ENCODE peak calls at places on chromosomes 6 and 20, in five cellular contexts. G, B, P, X and O are unnamed samples.

GRCh38 chr6:158290659-158291058 is 21.6 kb upstream of the TULP4 start:
- DNase-seq in G (no peak), B (no peak), P (no peak), X (no peak), O (no peak)

GRCh38 chr20:10218536-10219451 is at the start of gene SNAP25:
- DNase-seq in G (peak; percentile 63), B (peak; percentile 81), P (peak; percentile 75), X (peak; percentile 65), O (peak; percentile 60)

GRCh38 chr20:62702886-62703852 is 5.5 kb upstream of the NTSR1 start:
- DNase-seq in G (no peak), B (peak; percentile 90), P (no peak), X (peak; percentile 96), O (peak; percentile 53)

GRCh38 chr6:146770965-146771735 is 172.4 kb downstream of the ADGB start:
- DNase-seq in G (no peak), B (no peak), P (no peak), X (peak; percentile 26), O (no peak)

GRCh38 chr6:29641430-29642213 is 8.6 kb upstream of the GABBR1 start:
- DNase-seq in G (no peak), B (no peak), P (no peak), X (no peak), O (no peak)

GRCh38 chr6:12903246-12903645 is 186.7 kb downstream of the PHACTR1 start:
- DNase-seq in G (no peak), B (no peak), P (no peak), X (no peak), O (no peak)

GRCh38 chr6:106535012-106535411 is 94.3 kb downstream of the RTN4IP1 start:
- DNase-seq in G (no peak), B (no peak), P (no peak), X (no peak), O (no peak)

GRCh38 chr6:93048381-93048780 is 371.0 kb downstream of the EPHA7 start:
- DNase-seq in G (no peak), B (no peak), P (no peak), X (no peak), O (no peak)

GRCh38 chr6:135703621-135704020 is 147.9 kb upstream of the PDE7B start:
- DNase-seq in G (no peak), B (no peak), P (no peak), X (no peak), O (no peak)

GRCh38 chr6:136791296-136792065 is 796 bp downstream of the MAP3K5 start:
- DNase-seq in G (no peak), B (peak; percentile 65), P (peak; percentile 53), X (peak; percentile 61), O (no peak)

GRCh38 chr20:53660078-53660909 is 66.7 kb upstream of the ZNF217 start:
- DNase-seq in G (no peak), B (peak; percentile 36), P (peak; percentile 47), X (peak; percentile 32), O (no peak)

GRCh38 chr6:22029169-22029568 is 267.7 kb downstream of the PRL start:
- DNase-seq in G (no peak), B (peak; percentile 35), P (no peak), X (no peak), O (no peak)

GRCh38 chr6:1346101-1346500 is 34.2 kb downstream of the FOXQ1 start:
- DNase-seq in G (no peak), B (no peak), P (no peak), X (no peak), O (no peak)

GRCh38 chr6:36386495-36387439 is 702 bp downstream of the ETV7 start:
- DNase-seq in G (no peak), B (peak; percentile 64), P (peak; percentile 41), X (peak; percentile 72), O (no peak)

GRCh38 chr6:45728674-45729073 is 287.0 kb downstream of the CLIC5 start:
- DNase-seq in G (no peak), B (peak; percentile 83), P (no peak), X (peak; percentile 54), O (peak; percentile 66)

GRCh38 chr6:108685970-108686369 is 125.3 kb downstream of the FOXO3 start:
- DNase-seq in G (no peak), B (no peak), P (no peak), X (no peak), O (no peak)

GRCh38 chr6:14638932-14639875 is 521.6 kb downstream of the CD83 start:
- DNase-seq in G (no peak), B (peak; percentile 52), P (no peak), X (peak; percentile 56), O (no peak)

GRCh38 chr6:62150048-62150663 is 135.9 kb downstream of the KHDRBS2 start:
- DNase-seq in G (no peak), B (peak; percentile 60), P (no peak), X (peak; percentile 69), O (no peak)

GRCh38 chr6:85673198-85674139 is 30.8 kb upstream of the SYNCRIP start:
- DNase-seq in G (no peak), B (peak; percentile 4), P (no peak), X (no peak), O (no peak)

GRCh38 chr20:33062105-33062629 is 8.5 kb downstream of the BPIFB3 start:
- DNase-seq in G (no peak), B (no peak), P (no peak), X (no peak), O (no peak)

GRCh38 chr6:33905081-33905609 is 101.3 kb upstream of the MLN start:
- DNase-seq in G (no peak), B (no peak), P (no peak), X (no peak), O (no peak)

GRCh38 chr6:33901822-33902816 is 98.3 kb upstream of the MLN start:
- DNase-seq in G (no peak), B (no peak), P (no peak), X (no peak), O (no peak)

GRCh38 chr6:33904050-33904827 is 100.4 kb upstream of the MLN start:
- DNase-seq in G (no peak), B (no peak), P (no peak), X (no peak), O (no peak)

GRCh38 chr6:33906413-33906812 is 102.6 kb upstream of the MLN start:
- DNase-seq in G (no peak), B (no peak), P (no peak), X (no peak), O (no peak)

DNA sequence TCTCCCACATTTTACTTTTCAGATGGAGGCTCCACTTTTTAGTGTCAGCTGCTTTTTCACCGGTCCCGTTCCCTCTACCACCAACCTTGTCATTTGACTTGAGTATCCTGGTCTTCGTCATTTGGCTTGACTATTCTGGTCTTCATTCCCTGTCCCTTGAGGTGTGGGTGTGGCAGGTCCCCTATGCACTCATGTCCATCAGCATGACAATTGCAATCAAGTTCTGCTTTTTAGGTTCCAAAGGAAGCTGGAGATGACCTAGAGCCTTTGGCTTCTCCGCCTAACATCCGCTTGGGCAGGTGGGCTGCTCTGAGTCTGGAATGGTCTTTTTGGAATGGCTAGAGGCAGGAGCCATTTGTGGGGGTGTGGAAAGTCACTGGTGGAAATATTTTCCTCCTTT is 99.8 kb upstream of the MLN start:
- DNase-seq in G (no peak), B (no peak), P (no peak), X (no peak), O (no peak)
- H3K4me3 ChIP-seq in G (no peak overlapping the region), B (no peak overlapping the region), P (no peak overlapping the region), X (no peak overlapping the region), O (no peak overlapping the region)

DNA sequence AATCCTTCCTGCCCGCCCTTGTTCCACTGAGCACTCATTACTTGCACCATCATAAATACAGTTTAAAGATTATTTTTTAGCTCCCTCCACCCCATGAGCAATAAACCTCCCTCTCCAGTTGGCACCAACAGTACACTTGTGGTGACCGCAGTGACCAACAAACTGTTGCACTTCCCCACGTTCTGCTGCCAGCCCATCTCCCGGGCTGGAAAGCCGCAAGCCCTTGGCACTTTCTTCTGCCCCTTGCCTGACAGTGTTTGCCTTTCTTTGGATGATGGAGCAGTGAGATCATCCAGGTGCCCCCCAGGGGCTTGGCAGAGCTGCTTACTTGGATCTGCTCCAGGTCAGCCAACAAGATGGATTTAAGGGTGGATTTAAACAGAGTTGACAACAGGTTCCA is 21.6 kb downstream of the KCNB1 start:
- DNase-seq in G (peak; percentile 76), B (no peak), P (no peak), X (no peak), O (no peak)
- H3K4me3 ChIP-seq in G (no peak overlapping the region), B (no peak overlapping the region), P (no peak overlapping the region), X (no peak overlapping the region), O (no peak overlapping the region)

GRCh38 chr20:35174458-35175216 is 2.8 kb downstream of the PROCR start:
- DNase-seq in G (no peak), B (no peak), P (no peak), X (peak; percentile 55), O (no peak)
- H3K4me3 ChIP-seq in G (no peak overlapping the region), B (no peak overlapping the region), P (no peak overlapping the region), X (no peak overlapping the region), O (no peak overlapping the region)

GRCh38 chr6:160259143-160259425 is 463 bp upstream of the SLC22A2 start:
- DNase-seq in G (no peak), B (no peak), P (no peak), X (no peak), O (no peak)
- H3K4me3 ChIP-seq in G (no peak overlapping the region), B (no peak overlapping the region), P (no peak overlapping the region), X (no peak overlapping the region), O (no peak overlapping the region)

GRCh38 chr6:49342410-49342809 is 120.6 kb downstream of the MMUT start:
- DNase-seq in G (no peak), B (no peak), P (no peak), X (no peak), O (no peak)
- H3K4me3 ChIP-seq in G (no peak overlapping the region), B (no peak overlapping the region), P (no peak overlapping the region), X (no peak overlapping the region), O (no peak overlapping the region)

DNA sequence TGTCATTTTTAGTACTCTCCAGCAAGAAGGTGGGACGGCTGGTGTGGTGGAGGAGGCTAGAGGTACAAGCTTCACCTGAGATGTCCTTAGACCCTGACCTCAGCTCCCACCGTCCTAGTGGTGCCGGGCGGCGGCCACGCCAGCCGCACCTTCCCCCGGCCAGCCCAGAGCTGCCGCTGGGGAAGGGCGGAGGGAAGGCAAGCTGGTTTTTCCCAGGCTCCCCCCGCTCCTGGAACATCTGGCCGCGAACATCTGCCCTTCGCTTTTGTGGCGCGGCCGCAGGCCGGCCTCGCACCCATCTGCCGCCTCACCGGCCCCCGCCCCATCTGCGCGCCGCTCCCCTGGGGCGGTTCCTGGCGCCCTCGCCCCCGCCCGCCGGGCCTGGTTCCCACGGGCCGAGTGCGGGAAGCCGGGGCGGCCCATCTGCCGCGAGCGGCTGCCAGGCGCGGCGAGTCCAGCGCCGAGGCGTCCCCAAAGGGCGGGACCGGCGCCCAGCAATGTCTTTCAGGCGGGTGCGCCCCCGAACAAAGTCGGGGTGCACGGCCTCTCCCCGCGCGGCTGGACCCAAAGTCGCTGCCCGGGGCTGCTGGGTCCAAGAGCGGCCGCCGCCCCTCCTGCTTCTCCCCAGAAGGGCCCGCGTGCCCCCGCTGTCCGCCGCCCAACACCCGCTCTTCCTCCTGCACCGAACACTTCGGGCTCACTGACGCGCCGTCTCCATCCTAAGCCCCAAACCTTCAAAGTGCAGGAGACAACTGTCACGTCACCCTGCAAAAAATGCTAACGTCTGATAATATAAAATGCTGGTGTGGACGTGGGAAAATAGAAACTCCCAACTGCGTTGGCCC is 17.3 kb upstream of the ID1 start:
- DNase-seq in G (no peak), B (no peak), P (no peak), X (peak; percentile 92), O (no peak)
- H3K4me3 ChIP-seq in G (peak overlapping the region; percentile 80), B (peak overlapping the region; percentile 48), P (peak overlapping the region; percentile 44), X (peak overlapping the region; percentile 63), O (peak overlapping the region; percentile 46)